ENCODE peak calls at places on chromosomes 16 and 17, in four cellular contexts. N is AG04450, I is RWPE1, V is adrenal gland. A is an unnamed sample.

GRCh38 chr17:48299760-48300159 is 130.3 kb downstream of the SKAP1 start:
- DNase-seq in N (no peak), I (no peak), V (no peak), A (no peak)

GRCh38 chr16:64705443-64705842 is 416.4 kb downstream of the CDH11 start:
- DNase-seq in V (no peak), I (no peak), N (no peak), A (no peak)

GRCh38 chr17:66942453-66943264 is 21.8 kb upstream of the CACNG4 start:
- DNase-seq in V (no peak), I (no peak), N (no peak), A (no peak)

GRCh38 chr16:79661578-79661977 is 61.0 kb upstream of the MAF start:
- DNase-seq in I (no peak), N (no peak), V (no peak), A (no peak)

GRCh38 chr16:4307215-4308037 is 8.4 kb upstream of the GLIS2 start:
- DNase-seq in V (peak; percentile 96), N (peak; percentile 88), I (peak; percentile 94), A (peak; percentile 63)

GRCh38 chr16:57565461-57565860 is 23.0 kb downstream of the ADGRG5 start:
- DNase-seq in V (no peak), I (no peak), N (no peak), A (no peak)

GRCh38 chr16:12672986-12673385 is 130.7 kb downstream of the CPPED1 start:
- DNase-seq in I (no peak), V (no peak), N (no peak), A (no peak)

GRCh38 chr17:39625198-39625769 is 1.5 kb upstream of the PPP1R1B start:
- DNase-seq in V (no peak), N (no peak), I (no peak), A (no peak)

GRCh38 chr16:3112881-3113574 is 642 bp downstream of the ZNF205 start:
- DNase-seq in N (no peak), V (no peak), I (no peak), A (no peak)

GRCh38 chr17:29619251-29619650 is 3.5 kb downstream of the CORO6 start:
- DNase-seq in I (no peak), N (no peak), V (no peak), A (peak; percentile 43)

GRCh38 chr16:26905336-26905735 is 161.4 kb upstream of the C16orf82 start:
- DNase-seq in N (peak; percentile 21), I (no peak), V (no peak), A (no peak)

GRCh38 chr17:72985882-72986720 is 106.4 kb downstream of the SLC39A11 start:
- DNase-seq in V (peak; percentile 60), I (peak; percentile 59), N (peak; percentile 56), A (peak; percentile 71)

GRCh38 chr17:41455236-41455635 is 11.9 kb downstream of the KRT32 start:
- DNase-seq in V (no peak), I (no peak), N (no peak), A (no peak)

GRCh38 chr16:77212736-77213541 is 13.7 kb downstream of the SYCE1L start:
- DNase-seq in I (peak; percentile 63), V (peak; percentile 58), N (no peak), A (no peak)

GRCh38 chr17:917391-917811 is 62.2 kb downstream of the NXN start:
- DNase-seq in V (no peak), N (no peak), I (no peak), A (no peak)

GRCh38 chr16:87956771-87957279 is 5.6 kb downstream of the BANP start:
- DNase-seq in I (no peak), N (no peak), V (no peak), A (no peak)

GRCh38 chr17:65463242-65463641 is 98.2 kb downstream of the AXIN2 start:
- DNase-seq in N (no peak), I (peak; percentile 29), V (peak; percentile 39), A (no peak)

GRCh38 chr16:20181386-20181785 is 107.7 kb upstream of the GPR139 start:
- DNase-seq in I (no peak), N (no peak), V (peak; percentile 17), A (peak; percentile 1)

GRCh38 chr17:37485938-37486570 is 3.6 kb upstream of the DUSP14 start:
- DNase-seq in N (no peak), I (no peak), V (no peak), A (no peak)

GRCh38 chr16:13923703-13924298 is 3.8 kb downstream of the ERCC4 start:
- DNase-seq in I (peak; percentile 36), N (no peak), V (no peak), A (no peak)

GRCh38 chr16:3652373-3653037 is 2.0 kb upstream of the DNASE1 start:
- DNase-seq in N (no peak), I (no peak), V (no peak), A (no peak)

GRCh38 chr17:17356931-17357270 is 53.7 kb downstream of the NT5M start:
- DNase-seq in N (no peak), I (no peak), V (no peak), A (no peak)

DNA sequence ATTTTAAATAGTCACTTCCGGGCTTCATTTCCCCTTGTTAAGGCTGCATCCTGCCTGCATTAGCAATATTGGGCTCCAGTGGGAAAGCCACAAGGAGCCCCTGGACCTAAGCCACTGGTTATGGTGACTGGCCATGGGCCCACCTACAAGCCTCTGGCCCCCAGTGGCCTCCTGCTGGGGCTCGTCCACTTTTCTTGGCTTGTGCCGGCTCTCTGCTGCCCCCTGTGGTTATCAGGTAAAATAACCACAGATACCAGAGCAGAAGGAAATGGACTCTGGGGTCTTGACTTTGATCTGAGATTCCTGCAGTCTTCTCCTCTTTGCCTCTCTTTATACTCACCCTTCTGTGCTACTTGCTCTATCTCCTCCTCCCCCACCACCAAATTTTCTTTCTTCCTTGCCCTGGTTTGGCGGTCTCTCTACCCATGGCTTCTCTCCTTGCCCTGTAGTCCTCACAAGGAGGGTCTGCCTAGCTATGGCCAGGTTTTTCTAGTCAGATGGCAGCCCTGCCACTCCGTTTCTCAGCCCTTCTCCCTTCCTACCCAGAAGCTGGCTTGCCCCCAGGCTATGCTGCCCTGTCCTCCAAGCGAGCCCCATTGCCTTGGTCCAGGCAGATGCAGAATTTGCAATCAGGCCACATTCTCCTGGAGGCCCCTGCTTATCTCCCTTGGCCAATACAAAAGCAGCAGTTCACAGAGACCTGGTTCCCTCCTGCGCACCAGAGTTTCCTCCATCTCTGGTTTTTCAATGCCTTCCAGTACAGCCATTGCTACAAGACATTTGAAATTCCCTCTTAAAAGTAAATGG is 82.9 kb upstream of the RCVRN start:
- DNase-seq in N (no peak), I (peak; percentile 42), V (peak; percentile 25), A (peak; percentile 53)
- H3K27ac ChIP-seq in N (no peak overlapping the region), I (no peak overlapping the region), V (no peak overlapping the region), A (no peak overlapping the region)

GRCh38 chr16:84933774-84934571 is 77.4 kb downstream of the ZDHHC7 start:
- DNase-seq in V (peak; percentile 93), I (no peak), N (no peak), A (peak; percentile 39)
- H3K27ac ChIP-seq in V (peak overlapping the region; percentile 73), I (no peak overlapping the region), N (no peak overlapping the region), A (peak overlapping the region; percentile 35)

DNA sequence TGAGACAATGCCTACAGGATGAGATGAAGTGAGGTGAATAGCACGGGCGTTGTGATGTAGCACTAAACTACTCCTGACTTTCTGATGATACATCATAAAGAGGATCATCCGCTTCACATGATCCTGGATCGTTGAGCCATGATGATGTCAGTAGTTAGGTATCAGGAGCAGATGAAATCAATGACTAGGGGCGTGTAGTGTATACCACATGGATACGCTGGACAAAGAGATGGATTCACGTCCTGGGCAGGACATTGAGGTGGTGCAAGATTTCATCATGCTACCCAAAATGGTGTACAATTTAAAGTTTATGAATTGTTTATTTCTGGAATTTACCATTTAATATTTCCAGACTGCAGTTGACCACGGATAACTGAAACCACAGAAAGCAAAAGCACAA is 156.6 kb downstream of the ANKFN1 start:
- DNase-seq in N (no peak), V (no peak), I (peak; percentile 56), A (no peak)
- H3K27ac ChIP-seq in N (no peak overlapping the region), V (no peak overlapping the region), I (peak overlapping the region; percentile 63), A (no peak overlapping the region)

GRCh38 chr17:62821213-62822079 is 13.3 kb upstream of the MARCHF10 start:
- DNase-seq in N (no peak), V (no peak), I (no peak), A (no peak)

GRCh38 chr17:62825182-62825581 is 17.1 kb upstream of the MARCHF10 start:
- DNase-seq in I (no peak), V (no peak), N (no peak), A (no peak)

GRCh38 chr17:62824290-62825135 is 16.4 kb upstream of the MARCHF10 start:
- DNase-seq in N (peak; percentile 74), V (no peak), I (peak; percentile 94), A (no peak)

GRCh38 chr17:62822080-62822904 is 14.2 kb upstream of the MARCHF10 start:
- DNase-seq in V (no peak), N (no peak), I (no peak), A (no peak)

GRCh38 chr17:62823111-62823895 is 15.2 kb upstream of the MARCHF10 start:
- DNase-seq in N (no peak), I (no peak), V (no peak), A (no peak)
- H3K27ac ChIP-seq in N (no peak overlapping the region), I (peak overlapping the region; percentile 95), V (no peak overlapping the region), A (no peak overlapping the region)

GRCh38 chr16:21260870-21261791 is 17.0 kb downstream of the CRYM start:
- DNase-seq in N (peak; percentile 86), I (peak; percentile 91), V (peak; percentile 89), A (no peak)
- H3K27ac ChIP-seq in N (no peak overlapping the region), I (no peak overlapping the region), V (no peak overlapping the region), A (no peak overlapping the region)

DNA sequence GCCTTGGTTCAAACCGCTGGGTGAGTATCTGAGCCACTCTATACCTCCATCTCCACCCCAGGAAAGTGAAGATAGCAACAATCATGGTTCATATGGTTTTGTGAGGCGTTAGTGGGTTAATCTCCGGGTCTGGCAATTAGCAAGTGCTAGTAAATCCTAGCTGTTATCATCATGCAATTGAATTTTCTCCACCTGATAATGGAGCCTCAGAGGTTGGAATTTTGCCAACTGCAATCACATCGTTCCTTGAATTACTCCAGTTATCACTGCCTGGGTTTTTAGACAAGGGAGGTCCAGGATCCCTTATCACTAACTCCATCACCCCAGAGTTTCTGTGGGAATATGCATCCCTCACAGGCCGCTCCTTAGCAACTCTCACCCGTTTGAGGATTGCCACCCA is 311.5 kb downstream of the RBFOX1 start:
- DNase-seq in I (no peak), N (no peak), V (no peak), A (no peak)
- H3K27ac ChIP-seq in I (no peak overlapping the region), N (no peak overlapping the region), V (no peak overlapping the region), A (no peak overlapping the region)

DNA sequence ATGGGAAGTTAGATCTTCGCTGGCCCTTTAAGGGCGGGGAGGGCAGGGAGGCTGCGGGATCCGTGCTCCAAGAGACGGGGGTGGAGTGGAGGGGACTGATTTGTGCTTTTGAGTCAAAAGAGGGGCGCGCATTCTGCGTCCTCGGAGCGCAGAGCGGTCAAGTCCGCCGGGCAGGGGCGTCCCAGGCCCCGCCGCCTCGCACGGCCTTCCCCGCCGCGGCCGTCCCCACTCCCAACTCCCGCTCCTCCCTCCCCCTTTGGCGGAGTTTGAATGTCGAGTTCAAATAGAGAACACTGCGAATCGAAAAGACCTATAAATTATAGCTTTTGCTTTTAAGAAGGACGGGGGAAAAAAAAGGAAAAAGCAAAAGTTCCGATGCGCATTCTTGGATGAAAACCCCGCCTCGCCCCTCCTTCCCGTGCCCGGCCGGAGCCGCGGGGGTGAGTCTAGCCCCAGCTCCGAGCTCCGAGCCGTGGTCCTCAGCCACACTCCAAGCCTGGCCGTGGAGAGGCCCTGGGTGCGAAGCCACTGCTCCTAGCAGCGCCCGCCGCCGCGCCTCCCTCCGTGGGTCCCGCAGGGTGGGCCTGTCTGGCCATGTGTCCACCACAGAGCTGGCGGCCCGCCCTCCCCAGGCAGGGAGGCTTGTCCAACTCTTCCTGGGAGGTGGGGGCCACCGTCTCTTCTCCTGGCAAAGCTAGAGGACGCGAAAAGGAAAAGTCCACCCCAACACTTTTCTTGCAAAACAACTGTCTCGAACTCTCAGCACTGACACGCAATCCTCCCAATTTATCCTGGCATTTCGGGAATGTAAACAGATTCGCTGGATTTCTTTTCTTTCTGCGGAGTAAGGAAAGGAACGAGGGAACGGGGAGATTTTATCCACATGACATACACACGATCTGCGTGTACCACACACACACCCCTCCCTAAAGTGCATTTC is 3.6 kb downstream of the CBX8 start:
- DNase-seq in I (no peak), V (no peak), N (peak; percentile 81), A (no peak)
- H3K27ac ChIP-seq in I (peak overlapping the region; percentile 7), V (no peak overlapping the region), N (peak overlapping the region; percentile 98), A (no peak overlapping the region)

A was measured in substantia nigra.